ENCODE peak calls at places on chromosomes 12 and 14, in four cellular contexts. Z, C, U and D are unnamed samples.

GRCh38 chr14:63573579-63573978 is 30.4 kb upstream of the PPP2R5E start:
- DNase-seq in Z (peak; percentile 53), C (no peak), U (no peak), D (no peak)

GRCh38 chr12:89427508-89428156 is 75.3 kb upstream of the DUSP6 start:
- DNase-seq in Z (peak; percentile 61), C (no peak), U (no peak), D (no peak)

GRCh38 chr12:14975451-14975850 is 2.6 kb downstream of the PDE6H start:
- DNase-seq in Z (no peak), C (no peak), U (no peak), D (no peak)

GRCh38 chr12:88057994-88058718 is 29.0 kb upstream of the C12orf50 start:
- DNase-seq in Z (peak; percentile 23), C (no peak), U (no peak), D (no peak)

GRCh38 chr12:107320929-107321618 is 227.7 kb upstream of the CRY1 start:
- DNase-seq in Z (peak; percentile 14), C (no peak), U (no peak), D (no peak)

GRCh38 chr12:103841690-103842584 is 903 bp upstream of the NT5DC3 start:
- DNase-seq in Z (peak; percentile 96), C (no peak), U (peak; percentile 49), D (no peak)

GRCh38 chr14:54785778-54786160 is 116.9 kb downstream of the GCH1 start:
- DNase-seq in Z (no peak), C (no peak), U (no peak), D (no peak)

GRCh38 chr12:27332407-27333310 is at the start of gene BMAL2:
- DNase-seq in Z (peak; percentile 57), C (no peak), U (no peak), D (no peak)

GRCh38 chr12:132664206-132665148 is 22.7 kb downstream of the POLE start:
- DNase-seq in Z (no peak), C (no peak), U (no peak), D (no peak)

GRCh38 chr12:121819212-121819949 is 15.6 kb downstream of the SETD1B start:
- DNase-seq in Z (no peak), C (no peak), U (no peak), D (no peak)

GRCh38 chr12:31423405-31423804 is 97.5 kb upstream of the SINHCAF start:
- DNase-seq in Z (no peak), C (no peak), U (no peak), D (no peak)